ENCODE peak calls at places on chromosome 9, in four cellular contexts. Z, J, P and V are unnamed samples.
A peak's percentile ranks its signal among the peaks of the same experiment; 100 is the strongest.

GRCh38 chr9:130458027-130458803 is 13.5 kb downstream of the ASS1 start:
- DNase-seq in Z (no peak), J (no peak), P (no peak), V (peak; percentile 36)

GRCh38 chr9:99056876-99057664 is 47.8 kb upstream of the TGFBR1 start:
- DNase-seq in Z (no peak), J (peak; percentile 68), P (no peak), V (no peak)

GRCh38 chr9:87683751-87684626 is 41.9 kb upstream of the CTSL start:
- DNase-seq in Z (no peak), J (no peak), P (no peak), V (no peak)

GRCh38 chr9:99184073-99184426 is 37.7 kb downstream of the ALG2 start:
- DNase-seq in Z (no peak), J (no peak), P (no peak), V (peak; percentile 27)

GRCh38 chr9:4550777-4551476 is 60.7 kb downstream of the SLC1A1 start:
- DNase-seq in Z (no peak), J (peak; percentile 54), P (no peak), V (no peak)

GRCh38 chr9:87099383-87099782 is 152.1 kb upstream of the GAS1 start:
- DNase-seq in Z (no peak), J (no peak), P (no peak), V (no peak)

GRCh38 chr9:117957267-117957666 is 253.1 kb downstream of the TLR4 start:
- DNase-seq in Z (no peak), J (no peak), P (no peak), V (no peak)

GRCh38 chr9:73437758-73438157 is 286.1 kb downstream of the ANXA1 start:
- DNase-seq in Z (no peak), J (no peak), P (no peak), V (no peak)

GRCh38 chr9:109315889-109316640 is 4.8 kb downstream of the EPB41L4B start:
- DNase-seq in Z (peak; percentile 88), J (peak; percentile 37), P (no peak), V (peak; percentile 89)

GRCh38 chr9:114805670-114806551 is at the start of gene TNFSF15:
- DNase-seq in Z (peak; percentile 54), J (no peak), P (peak; percentile 13), V (peak; percentile 65)

GRCh38 chr9:114898741-114899140 is 31.6 kb downstream of the TNFSF8 start:
- DNase-seq in Z (peak; percentile 63), J (no peak), P (peak; percentile 22), V (peak; percentile 57)

GRCh38 chr9:135515083-135515511 is 6.1 kb upstream of the LCN1 start:
- DNase-seq in Z (no peak), J (no peak), P (no peak), V (no peak)

GRCh38 chr9:137705443-137705863 is 86.6 kb downstream of the EHMT1 start:
- DNase-seq in Z (peak; percentile 62), J (no peak), P (peak; percentile 86), V (peak; percentile 63)

GRCh38 chr9:104808030-104808614 is 44.2 kb downstream of the NIPSNAP3B start:
- DNase-seq in Z (no peak), J (peak; percentile 64), P (no peak), V (no peak)

GRCh38 chr9:86500667-86501435 is 146.6 kb upstream of the TUT7 start:
- DNase-seq in Z (no peak), J (peak; percentile 91), P (no peak), V (no peak)

GRCh38 chr9:89878687-89879086 is 273.9 kb downstream of the GADD45G start:
- DNase-seq in Z (peak; percentile 47), J (no peak), P (no peak), V (peak; percentile 29)

DNA sequence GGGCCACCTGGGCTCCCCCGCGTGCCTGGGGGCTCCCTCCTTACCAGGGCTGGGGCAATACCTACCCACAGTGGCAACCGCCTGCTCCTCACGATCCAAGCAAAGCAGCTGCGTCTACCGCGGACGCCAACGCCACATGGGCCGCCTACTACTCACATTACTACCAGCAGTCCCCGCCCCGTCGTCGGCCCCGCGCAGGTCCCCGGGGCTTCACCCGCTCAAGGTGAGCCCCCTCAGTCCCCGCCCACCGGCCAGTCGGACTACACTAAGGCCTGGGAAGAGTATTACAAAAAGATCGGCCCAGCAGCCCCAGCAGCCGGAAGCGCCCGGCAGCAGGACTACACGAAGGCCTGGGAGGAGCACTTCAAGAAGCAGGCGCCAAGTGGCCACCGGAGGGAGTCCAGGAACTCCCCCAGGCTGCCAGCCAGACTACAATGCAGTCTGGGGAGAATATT is 106.0 kb upstream of the MTAP start:
- DNase-seq in Z (no peak), J (no peak), P (no peak), V (no peak)
- TF ChIP-seq CTCF in Z (no peak), J (peak; percentile 17), P (no peak), V (no peak)

GRCh38 chr9:133374612-133375115 is 1.2 kb downstream of the SURF4 start:
- DNase-seq in Z (no peak), J (peak; percentile 55), P (no peak), V (no peak)

GRCh38 chr9:133377721-133378216 is 1.6 kb downstream of the STKLD1 start:
- DNase-seq in Z (no peak), J (peak; percentile 31), P (no peak), V (no peak)

GRCh38 chr9:133372144-133372543 is 3.7 kb downstream of the SURF4 start:
- DNase-seq in Z (no peak), J (no peak), P (no peak), V (no peak)

GRCh38 chr9:133375724-133376654 is at the start of the genes STKLD1 and SURF4:
- DNase-seq in Z (peak; percentile 98), J (peak; percentile 97), P (peak; percentile 100), V (peak; percentile 98)

GRCh38 chr9:133375116-133375723 is 640 bp downstream of the SURF4 start:
- DNase-seq in Z (peak; percentile 57), J (peak; percentile 44), P (peak; percentile 61), V (peak; percentile 62)
- TF ChIP-seq CTCF in Z (no peak), J (no peak), P (no peak), V (no peak)

GRCh38 chr9:124769451-124770358 is 1.4 kb downstream of the NR6A1 start:
- DNase-seq in Z (peak; percentile 73), J (no peak), P (no peak), V (peak; percentile 79)

GRCh38 chr9:124767830-124768229 is 3.3 kb downstream of the NR6A1 start:
- DNase-seq in Z (no peak), J (no peak), P (no peak), V (no peak)

GRCh38 chr9:124770359-124771020 is 621 bp downstream of the NR6A1 start:
- DNase-seq in Z (peak; percentile 46), J (no peak), P (peak; percentile 72), V (peak; percentile 66)

GRCh38 chr9:124768275-124768674 is 2.8 kb downstream of the NR6A1 start:
- DNase-seq in Z (no peak), J (no peak), P (no peak), V (no peak)

DNA sequence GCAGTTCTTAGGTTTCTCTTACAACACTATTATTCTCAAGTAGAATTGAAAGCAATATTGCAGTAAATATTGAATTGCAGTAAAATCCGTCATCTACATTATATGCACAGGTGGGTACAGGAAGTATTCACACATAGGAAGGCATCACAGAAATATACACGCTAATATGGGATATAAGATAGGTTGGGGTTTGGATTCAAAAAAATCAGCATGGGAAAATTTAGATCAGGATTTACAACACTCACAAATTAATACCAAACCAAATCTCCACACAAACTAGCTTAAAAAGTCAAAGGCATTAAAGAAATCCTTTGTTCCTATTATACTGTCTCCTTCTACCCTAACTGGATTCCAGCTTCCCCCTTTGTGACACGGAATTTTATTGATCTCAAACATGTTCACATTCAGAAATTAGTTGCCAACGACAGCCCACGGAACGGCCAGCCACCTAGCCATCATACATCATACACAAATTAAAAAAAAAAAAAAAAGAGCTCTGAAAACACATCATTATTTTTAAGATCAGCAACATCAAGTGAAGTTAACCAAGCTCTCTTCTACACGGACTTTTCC is 2.2 kb downstream of the NR6A1 start:
- DNase-seq in Z (no peak), J (no peak), P (no peak), V (no peak)
- TF ChIP-seq CTCF in Z (no peak), J (no peak), P (no peak), V (no peak)

GRCh38 chr9:136570916-136571315 is 25.1 kb upstream of the NOTCH1 start:
- DNase-seq in Z (no peak), J (no peak), P (no peak), V (no peak)
- TF ChIP-seq CTCF in Z (no peak), J (no peak), P (no peak), V (no peak)

DNA sequence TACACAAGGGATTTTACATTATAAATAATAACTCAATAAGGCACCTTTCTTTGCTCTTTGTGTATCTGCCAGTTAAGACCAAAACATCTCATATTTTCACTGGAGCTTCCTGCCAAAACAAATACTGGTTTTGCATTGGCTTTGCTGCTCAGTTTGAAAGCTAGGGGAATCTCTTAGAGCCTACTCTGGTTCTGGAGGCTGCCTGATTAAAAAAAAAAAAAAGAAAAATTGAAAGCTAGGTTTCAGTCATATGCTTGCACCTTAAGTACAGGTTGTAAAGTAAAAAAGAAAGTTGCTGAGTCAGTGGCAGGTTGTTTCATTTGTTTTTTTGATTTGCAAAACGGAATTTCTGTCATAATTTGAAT is 2.3 kb downstream of the DENND4C start:
- DNase-seq in Z (no peak), J (peak; percentile 60), P (peak; percentile 59), V (no peak)
- TF ChIP-seq CTCF in Z (no peak), J (peak; percentile 7), P (no peak), V (no peak)

DNA sequence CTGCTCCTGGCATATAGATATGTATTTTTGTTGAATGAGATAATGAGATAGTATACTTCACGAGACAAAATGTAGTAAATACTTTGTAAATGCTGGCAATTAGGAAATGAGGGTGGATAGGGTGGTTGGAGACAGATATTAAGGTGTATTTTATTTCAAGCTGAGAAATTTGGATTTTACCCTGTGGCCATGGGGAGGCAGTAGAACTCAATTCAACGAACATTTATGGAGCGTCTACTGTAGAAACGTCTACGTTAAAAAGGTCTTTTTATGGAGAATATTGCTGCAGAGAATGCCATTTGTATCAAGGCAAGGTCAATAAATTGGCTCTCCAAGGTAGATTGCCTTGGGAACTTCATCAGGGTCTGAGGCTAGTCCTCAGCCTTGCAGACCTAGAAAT is 21.5 kb upstream of the RALGPS1 start:
- DNase-seq in Z (no peak), J (no peak), P (no peak), V (no peak)
- TF ChIP-seq CTCF in Z (no peak), J (peak; percentile 31), P (no peak), V (no peak)